ENCODE peak calls at places on chromosomes 11 and 22, in seven cellular contexts. One of them, this sample, is unnamed.

GRCh38 chr11:77172666-77172982 is 44.6 kb downstream of the MYO7A start:
- DNase-seq in activated CD4-positive, alpha-beta T cell treated with anti-CD3 and anti-CD28 coated beads, Interleukin-2, amount 10 ng/mL, durations not matched to agents 7 days and 5 days: no peak
- DNase-seq in EH: peak
- DNase-seq in stimulated activated CD4-positive, alpha-beta T cell treated with anti-CD3 and anti-CD28 coated beads, Interleukin-4, amount 100 ng/mL, for 48 hours: no peak
- DNase-seq in mammary epithelial cell: no peak
- DNase-seq in central memory CD8-positive, alpha-beta T cell: no peak
- DNase-seq in stimulated activated CD8-positive, alpha-beta memory T cell treated with anti-CD3 and anti-CD28 coated beads, Interleukin-4, amount 100 ng/mL, for 48 hours: no peak
- DNase-seq in this sample: no peak

GRCh38 chr11:110133182-110133581 is 40.0 kb downstream of the ZC3H12C start:
- DNase-seq in EH: no peak
- DNase-seq in stimulated activated CD8-positive, alpha-beta memory T cell treated with anti-CD3 and anti-CD28 coated beads, Interleukin-4, amount 100 ng/mL, for 48 hours: no peak
- DNase-seq in mammary epithelial cell: no peak
- DNase-seq in activated CD4-positive, alpha-beta T cell treated with anti-CD3 and anti-CD28 coated beads, Interleukin-2, amount 10 ng/mL, durations not matched to agents 7 days and 5 days: no peak
- DNase-seq in stimulated activated CD4-positive, alpha-beta T cell treated with anti-CD3 and anti-CD28 coated beads, Interleukin-4, amount 100 ng/mL, for 48 hours: no peak
- DNase-seq in central memory CD8-positive, alpha-beta T cell: no peak
- DNase-seq in this sample: no peak

GRCh38 chr11:85710912-85711311 is 24.9 kb upstream of the CCDC89 start:
- DNase-seq in EH: no peak
- DNase-seq in central memory CD8-positive, alpha-beta T cell: no peak
- DNase-seq in stimulated activated CD4-positive, alpha-beta T cell treated with anti-CD3 and anti-CD28 coated beads, Interleukin-4, amount 100 ng/mL, for 48 hours: no peak
- DNase-seq in activated CD4-positive, alpha-beta T cell treated with anti-CD3 and anti-CD28 coated beads, Interleukin-2, amount 10 ng/mL, durations not matched to agents 7 days and 5 days: no peak
- DNase-seq in mammary epithelial cell: no peak
- DNase-seq in stimulated activated CD8-positive, alpha-beta memory T cell treated with anti-CD3 and anti-CD28 coated beads, Interleukin-4, amount 100 ng/mL, for 48 hours: no peak
- DNase-seq in this sample: no peak

GRCh38 chr11:44741976-44742375 is 15.2 kb downstream of the TSPAN18 start:
- DNase-seq in activated CD4-positive, alpha-beta T cell treated with anti-CD3 and anti-CD28 coated beads, Interleukin-2, amount 10 ng/mL, durations not matched to agents 7 days and 5 days: no peak
- DNase-seq in stimulated activated CD4-positive, alpha-beta T cell treated with anti-CD3 and anti-CD28 coated beads, Interleukin-4, amount 100 ng/mL, for 48 hours: no peak
- DNase-seq in mammary epithelial cell: no peak
- DNase-seq in stimulated activated CD8-positive, alpha-beta memory T cell treated with anti-CD3 and anti-CD28 coated beads, Interleukin-4, amount 100 ng/mL, for 48 hours: no peak
- DNase-seq in central memory CD8-positive, alpha-beta T cell: no peak
- DNase-seq in EH: no peak
- DNase-seq in this sample: no peak

GRCh38 chr11:134488913-134489312 is 76.9 kb upstream of the B3GAT1 start:
- DNase-seq in EH: no peak
- DNase-seq in mammary epithelial cell: no peak
- DNase-seq in central memory CD8-positive, alpha-beta T cell: no peak
- DNase-seq in activated CD4-positive, alpha-beta T cell treated with anti-CD3 and anti-CD28 coated beads, Interleukin-2, amount 10 ng/mL, durations not matched to agents 7 days and 5 days: no peak
- DNase-seq in stimulated activated CD4-positive, alpha-beta T cell treated with anti-CD3 and anti-CD28 coated beads, Interleukin-4, amount 100 ng/mL, for 48 hours: no peak
- DNase-seq in stimulated activated CD8-positive, alpha-beta memory T cell treated with anti-CD3 and anti-CD28 coated beads, Interleukin-4, amount 100 ng/mL, for 48 hours: no peak
- DNase-seq in this sample: no peak

GRCh38 chr22:49008682-49009235 is 818.9 kb downstream of the BRD1 start:
- DNase-seq in activated CD4-positive, alpha-beta T cell treated with anti-CD3 and anti-CD28 coated beads, Interleukin-2, amount 10 ng/mL, durations not matched to agents 7 days and 5 days: no peak
- DNase-seq in stimulated activated CD4-positive, alpha-beta T cell treated with anti-CD3 and anti-CD28 coated beads, Interleukin-4, amount 100 ng/mL, for 48 hours: no peak
- DNase-seq in stimulated activated CD8-positive, alpha-beta memory T cell treated with anti-CD3 and anti-CD28 coated beads, Interleukin-4, amount 100 ng/mL, for 48 hours: peak
- DNase-seq in EH: no peak
- DNase-seq in mammary epithelial cell: no peak
- DNase-seq in central memory CD8-positive, alpha-beta T cell: peak
- DNase-seq in this sample: no peak

GRCh38 chr22:27247691-27248434 is 553.7 kb downstream of the MN1 start:
- DNase-seq in central memory CD8-positive, alpha-beta T cell: no peak
- DNase-seq in mammary epithelial cell: no peak
- DNase-seq in EH: no peak
- DNase-seq in activated CD4-positive, alpha-beta T cell treated with anti-CD3 and anti-CD28 coated beads, Interleukin-2, amount 10 ng/mL, durations not matched to agents 7 days and 5 days: no peak
- DNase-seq in stimulated activated CD4-positive, alpha-beta T cell treated with anti-CD3 and anti-CD28 coated beads, Interleukin-4, amount 100 ng/mL, for 48 hours: no peak
- DNase-seq in stimulated activated CD8-positive, alpha-beta memory T cell treated with anti-CD3 and anti-CD28 coated beads, Interleukin-4, amount 100 ng/mL, for 48 hours: no peak
- DNase-seq in this sample: no peak

GRCh38 chr11:2513441-2513840 is 68.6 kb downstream of the KCNQ1 start:
- DNase-seq in EH: no peak
- DNase-seq in stimulated activated CD4-positive, alpha-beta T cell treated with anti-CD3 and anti-CD28 coated beads, Interleukin-4, amount 100 ng/mL, for 48 hours: no peak
- DNase-seq in mammary epithelial cell: no peak
- DNase-seq in stimulated activated CD8-positive, alpha-beta memory T cell treated with anti-CD3 and anti-CD28 coated beads, Interleukin-4, amount 100 ng/mL, for 48 hours: peak
- DNase-seq in central memory CD8-positive, alpha-beta T cell: no peak
- DNase-seq in activated CD4-positive, alpha-beta T cell treated with anti-CD3 and anti-CD28 coated beads, Interleukin-2, amount 10 ng/mL, durations not matched to agents 7 days and 5 days: no peak
- DNase-seq in this sample: no peak

GRCh38 chr11:27462543-27462942 is 10.0 kb downstream of the LGR4 start:
- DNase-seq in mammary epithelial cell: no peak
- DNase-seq in stimulated activated CD4-positive, alpha-beta T cell treated with anti-CD3 and anti-CD28 coated beads, Interleukin-4, amount 100 ng/mL, for 48 hours: no peak
- DNase-seq in central memory CD8-positive, alpha-beta T cell: no peak
- DNase-seq in activated CD4-positive, alpha-beta T cell treated with anti-CD3 and anti-CD28 coated beads, Interleukin-2, amount 10 ng/mL, durations not matched to agents 7 days and 5 days: no peak
- DNase-seq in EH: peak
- DNase-seq in stimulated activated CD8-positive, alpha-beta memory T cell treated with anti-CD3 and anti-CD28 coated beads, Interleukin-4, amount 100 ng/mL, for 48 hours: no peak
- DNase-seq in this sample: no peak

GRCh38 chr11:11119917-11120316 is 233.1 kb downstream of the CSNK2A3 start:
- DNase-seq in activated CD4-positive, alpha-beta T cell treated with anti-CD3 and anti-CD28 coated beads, Interleukin-2, amount 10 ng/mL, durations not matched to agents 7 days and 5 days: no peak
- DNase-seq in mammary epithelial cell: no peak
- DNase-seq in stimulated activated CD8-positive, alpha-beta memory T cell treated with anti-CD3 and anti-CD28 coated beads, Interleukin-4, amount 100 ng/mL, for 48 hours: no peak
- DNase-seq in central memory CD8-positive, alpha-beta T cell: no peak
- DNase-seq in EH: no peak
- DNase-seq in stimulated activated CD4-positive, alpha-beta T cell treated with anti-CD3 and anti-CD28 coated beads, Interleukin-4, amount 100 ng/mL, for 48 hours: no peak
- DNase-seq in this sample: no peak

GRCh38 chr11:2580061-2580421 is 119.8 kb downstream of the KCNQ1OT1 start:
- DNase-seq in stimulated activated CD4-positive, alpha-beta T cell treated with anti-CD3 and anti-CD28 coated beads, Interleukin-4, amount 100 ng/mL, for 48 hours: no peak
- DNase-seq in stimulated activated CD8-positive, alpha-beta memory T cell treated with anti-CD3 and anti-CD28 coated beads, Interleukin-4, amount 100 ng/mL, for 48 hours: no peak
- DNase-seq in activated CD4-positive, alpha-beta T cell treated with anti-CD3 and anti-CD28 coated beads, Interleukin-2, amount 10 ng/mL, durations not matched to agents 7 days and 5 days: no peak
- DNase-seq in EH: no peak
- DNase-seq in central memory CD8-positive, alpha-beta T cell: no peak
- DNase-seq in mammary epithelial cell: no peak
- DNase-seq in this sample: no peak

GRCh38 chr11:111449158-111449557 is 63.0 kb downstream of the BTG4 start:
- DNase-seq in mammary epithelial cell: no peak
- DNase-seq in central memory CD8-positive, alpha-beta T cell: no peak
- DNase-seq in activated CD4-positive, alpha-beta T cell treated with anti-CD3 and anti-CD28 coated beads, Interleukin-2, amount 10 ng/mL, durations not matched to agents 7 days and 5 days: no peak
- DNase-seq in EH: no peak
- DNase-seq in stimulated activated CD8-positive, alpha-beta memory T cell treated with anti-CD3 and anti-CD28 coated beads, Interleukin-4, amount 100 ng/mL, for 48 hours: no peak
- DNase-seq in stimulated activated CD4-positive, alpha-beta T cell treated with anti-CD3 and anti-CD28 coated beads, Interleukin-4, amount 100 ng/mL, for 48 hours: no peak
- DNase-seq in this sample: no peak

GRCh38 chr22:18950141-18950540 is 14.0 kb upstream of the PRODH start:
- DNase-seq in central memory CD8-positive, alpha-beta T cell: no peak
- DNase-seq in EH: no peak
- DNase-seq in mammary epithelial cell: no peak
- DNase-seq in activated CD4-positive, alpha-beta T cell treated with anti-CD3 and anti-CD28 coated beads, Interleukin-2, amount 10 ng/mL, durations not matched to agents 7 days and 5 days: no peak
- DNase-seq in stimulated activated CD8-positive, alpha-beta memory T cell treated with anti-CD3 and anti-CD28 coated beads, Interleukin-4, amount 100 ng/mL, for 48 hours: no peak
- DNase-seq in stimulated activated CD4-positive, alpha-beta T cell treated with anti-CD3 and anti-CD28 coated beads, Interleukin-4, amount 100 ng/mL, for 48 hours: no peak
- DNase-seq in this sample: no peak

GRCh38 chr11:86670179-86670578 is 2.2 kb downstream of the ME3 start:
- DNase-seq in activated CD4-positive, alpha-beta T cell treated with anti-CD3 and anti-CD28 coated beads, Interleukin-2, amount 10 ng/mL, durations not matched to agents 7 days and 5 days: no peak
- DNase-seq in stimulated activated CD4-positive, alpha-beta T cell treated with anti-CD3 and anti-CD28 coated beads, Interleukin-4, amount 100 ng/mL, for 48 hours: no peak
- DNase-seq in central memory CD8-positive, alpha-beta T cell: no peak
- DNase-seq in mammary epithelial cell: peak
- DNase-seq in EH: peak
- DNase-seq in stimulated activated CD8-positive, alpha-beta memory T cell treated with anti-CD3 and anti-CD28 coated beads, Interleukin-4, amount 100 ng/mL, for 48 hours: no peak
- DNase-seq in this sample: no peak

GRCh38 chr22:25406510-25407210 is 157.8 kb upstream of the GRK3 start:
- DNase-seq in stimulated activated CD8-positive, alpha-beta memory T cell treated with anti-CD3 and anti-CD28 coated beads, Interleukin-4, amount 100 ng/mL, for 48 hours: no peak
- DNase-seq in EH: no peak
- DNase-seq in mammary epithelial cell: no peak
- DNase-seq in activated CD4-positive, alpha-beta T cell treated with anti-CD3 and anti-CD28 coated beads, Interleukin-2, amount 10 ng/mL, durations not matched to agents 7 days and 5 days: no peak
- DNase-seq in central memory CD8-positive, alpha-beta T cell: no peak
- DNase-seq in stimulated activated CD4-positive, alpha-beta T cell treated with anti-CD3 and anti-CD28 coated beads, Interleukin-4, amount 100 ng/mL, for 48 hours: no peak
- DNase-seq in this sample: no peak

GRCh38 chr22:40878937-40879336 is 17.0 kb upstream of the DNAJB7 start:
- DNase-seq in mammary epithelial cell: no peak
- DNase-seq in central memory CD8-positive, alpha-beta T cell: no peak
- DNase-seq in stimulated activated CD8-positive, alpha-beta memory T cell treated with anti-CD3 and anti-CD28 coated beads, Interleukin-4, amount 100 ng/mL, for 48 hours: no peak
- DNase-seq in stimulated activated CD4-positive, alpha-beta T cell treated with anti-CD3 and anti-CD28 coated beads, Interleukin-4, amount 100 ng/mL, for 48 hours: no peak
- DNase-seq in activated CD4-positive, alpha-beta T cell treated with anti-CD3 and anti-CD28 coated beads, Interleukin-2, amount 10 ng/mL, durations not matched to agents 7 days and 5 days: no peak
- DNase-seq in EH: no peak
- DNase-seq in this sample: no peak

GRCh38 chr11:33376331-33377099 is 119.3 kb downstream of the HIPK3 start:
- DNase-seq in EH: peak
- DNase-seq in stimulated activated CD8-positive, alpha-beta memory T cell treated with anti-CD3 and anti-CD28 coated beads, Interleukin-4, amount 100 ng/mL, for 48 hours: no peak
- DNase-seq in activated CD4-positive, alpha-beta T cell treated with anti-CD3 and anti-CD28 coated beads, Interleukin-2, amount 10 ng/mL, durations not matched to agents 7 days and 5 days: no peak
- DNase-seq in mammary epithelial cell: peak
- DNase-seq in central memory CD8-positive, alpha-beta T cell: no peak
- DNase-seq in stimulated activated CD4-positive, alpha-beta T cell treated with anti-CD3 and anti-CD28 coated beads, Interleukin-4, amount 100 ng/mL, for 48 hours: no peak
- DNase-seq in this sample: no peak

GRCh38 chr11:12109591-12110196 is 696 bp upstream of the MICAL2 start:
- DNase-seq in EH: no peak
- DNase-seq in stimulated activated CD4-positive, alpha-beta T cell treated with anti-CD3 and anti-CD28 coated beads, Interleukin-4, amount 100 ng/mL, for 48 hours: no peak
- DNase-seq in mammary epithelial cell: peak
- DNase-seq in stimulated activated CD8-positive, alpha-beta memory T cell treated with anti-CD3 and anti-CD28 coated beads, Interleukin-4, amount 100 ng/mL, for 48 hours: peak
- DNase-seq in activated CD4-positive, alpha-beta T cell treated with anti-CD3 and anti-CD28 coated beads, Interleukin-2, amount 10 ng/mL, durations not matched to agents 7 days and 5 days: peak
- DNase-seq in central memory CD8-positive, alpha-beta T cell: no peak
- DNase-seq in this sample: no peak

GRCh38 chr11:67303132-67303988 is at the start of gene SSH3:
- DNase-seq in stimulated activated CD8-positive, alpha-beta memory T cell treated with anti-CD3 and anti-CD28 coated beads, Interleukin-4, amount 100 ng/mL, for 48 hours: peak
- DNase-seq in stimulated activated CD4-positive, alpha-beta T cell treated with anti-CD3 and anti-CD28 coated beads, Interleukin-4, amount 100 ng/mL, for 48 hours: no peak
- DNase-seq in EH: peak
- DNase-seq in central memory CD8-positive, alpha-beta T cell: no peak
- DNase-seq in mammary epithelial cell: peak
- DNase-seq in activated CD4-positive, alpha-beta T cell treated with anti-CD3 and anti-CD28 coated beads, Interleukin-2, amount 10 ng/mL, durations not matched to agents 7 days and 5 days: no peak
- DNase-seq in this sample: peak

GRCh38 chr11:57071829-57072228 is 83.1 kb downstream of the OR5AK2 start:
- DNase-seq in mammary epithelial cell: peak
- DNase-seq in stimulated activated CD8-positive, alpha-beta memory T cell treated with anti-CD3 and anti-CD28 coated beads, Interleukin-4, amount 100 ng/mL, for 48 hours: no peak
- DNase-seq in central memory CD8-positive, alpha-beta T cell: no peak
- DNase-seq in activated CD4-positive, alpha-beta T cell treated with anti-CD3 and anti-CD28 coated beads, Interleukin-2, amount 10 ng/mL, durations not matched to agents 7 days and 5 days: no peak
- DNase-seq in EH: peak
- DNase-seq in stimulated activated CD4-positive, alpha-beta T cell treated with anti-CD3 and anti-CD28 coated beads, Interleukin-4, amount 100 ng/mL, for 48 hours: no peak
- DNase-seq in this sample: no peak

GRCh38 chr22:49964493-49965290 is 4.1 kb downstream of the PIM3 start:
- DNase-seq in stimulated activated CD4-positive, alpha-beta T cell treated with anti-CD3 and anti-CD28 coated beads, Interleukin-4, amount 100 ng/mL, for 48 hours: no peak
- DNase-seq in activated CD4-positive, alpha-beta T cell treated with anti-CD3 and anti-CD28 coated beads, Interleukin-2, amount 10 ng/mL, durations not matched to agents 7 days and 5 days: no peak
- DNase-seq in EH: no peak
- DNase-seq in mammary epithelial cell: no peak
- DNase-seq in central memory CD8-positive, alpha-beta T cell: no peak
- DNase-seq in stimulated activated CD8-positive, alpha-beta memory T cell treated with anti-CD3 and anti-CD28 coated beads, Interleukin-4, amount 100 ng/mL, for 48 hours: peak
- DNase-seq in this sample: peak

GRCh38 chr11:123551085-123551484 is 103.3 kb downstream of the SCN3B start:
- DNase-seq in stimulated activated CD4-positive, alpha-beta T cell treated with anti-CD3 and anti-CD28 coated beads, Interleukin-4, amount 100 ng/mL, for 48 hours: no peak
- DNase-seq in mammary epithelial cell: no peak
- DNase-seq in EH: no peak
- DNase-seq in activated CD4-positive, alpha-beta T cell treated with anti-CD3 and anti-CD28 coated beads, Interleukin-2, amount 10 ng/mL, durations not matched to agents 7 days and 5 days: no peak
- DNase-seq in central memory CD8-positive, alpha-beta T cell: no peak
- DNase-seq in stimulated activated CD8-positive, alpha-beta memory T cell treated with anti-CD3 and anti-CD28 coated beads, Interleukin-4, amount 100 ng/mL, for 48 hours: no peak
- DNase-seq in this sample: no peak

GRCh38 chr11:103863497-103863896 is 172.9 kb upstream of the DDI1 start:
- DNase-seq in central memory CD8-positive, alpha-beta T cell: no peak
- DNase-seq in EH: peak
- DNase-seq in activated CD4-positive, alpha-beta T cell treated with anti-CD3 and anti-CD28 coated beads, Interleukin-2, amount 10 ng/mL, durations not matched to agents 7 days and 5 days: no peak
- DNase-seq in stimulated activated CD4-positive, alpha-beta T cell treated with anti-CD3 and anti-CD28 coated beads, Interleukin-4, amount 100 ng/mL, for 48 hours: no peak
- DNase-seq in mammary epithelial cell: peak
- DNase-seq in stimulated activated CD8-positive, alpha-beta memory T cell treated with anti-CD3 and anti-CD28 coated beads, Interleukin-4, amount 100 ng/mL, for 48 hours: no peak
- DNase-seq in this sample: no peak

GRCh38 chr11:116828632-116829524 is 829 bp upstream of the APOC3 start:
- DNase-seq in activated CD4-positive, alpha-beta T cell treated with anti-CD3 and anti-CD28 coated beads, Interleukin-2, amount 10 ng/mL, durations not matched to agents 7 days and 5 days: no peak
- DNase-seq in mammary epithelial cell: no peak
- DNase-seq in stimulated activated CD8-positive, alpha-beta memory T cell treated with anti-CD3 and anti-CD28 coated beads, Interleukin-4, amount 100 ng/mL, for 48 hours: no peak
- DNase-seq in central memory CD8-positive, alpha-beta T cell: no peak
- DNase-seq in stimulated activated CD4-positive, alpha-beta T cell treated with anti-CD3 and anti-CD28 coated beads, Interleukin-4, amount 100 ng/mL, for 48 hours: no peak
- DNase-seq in EH: no peak
- DNase-seq in this sample: no peak

GRCh38 chr11:66689661-66690590 is 12.2 kb upstream of the RBM4B start:
- DNase-seq in activated CD4-positive, alpha-beta T cell treated with anti-CD3 and anti-CD28 coated beads, Interleukin-2, amount 10 ng/mL, durations not matched to agents 7 days and 5 days: no peak
- DNase-seq in central memory CD8-positive, alpha-beta T cell: no peak
- DNase-seq in stimulated activated CD8-positive, alpha-beta memory T cell treated with anti-CD3 and anti-CD28 coated beads, Interleukin-4, amount 100 ng/mL, for 48 hours: no peak
- DNase-seq in mammary epithelial cell: no peak
- DNase-seq in EH: no peak
- DNase-seq in stimulated activated CD4-positive, alpha-beta T cell treated with anti-CD3 and anti-CD28 coated beads, Interleukin-4, amount 100 ng/mL, for 48 hours: no peak
- DNase-seq in this sample: no peak

GRCh38 chr11:14376920-14377319 is 17.9 kb upstream of the RRAS2 start:
- DNase-seq in stimulated activated CD8-positive, alpha-beta memory T cell treated with anti-CD3 and anti-CD28 coated beads, Interleukin-4, amount 100 ng/mL, for 48 hours: no peak
- DNase-seq in stimulated activated CD4-positive, alpha-beta T cell treated with anti-CD3 and anti-CD28 coated beads, Interleukin-4, amount 100 ng/mL, for 48 hours: no peak
- DNase-seq in activated CD4-positive, alpha-beta T cell treated with anti-CD3 and anti-CD28 coated beads, Interleukin-2, amount 10 ng/mL, durations not matched to agents 7 days and 5 days: no peak
- DNase-seq in EH: peak
- DNase-seq in mammary epithelial cell: peak
- DNase-seq in central memory CD8-positive, alpha-beta T cell: no peak
- DNase-seq in this sample: no peak

GRCh38 chr11:112453601-112454577 is 193.2 kb upstream of the PLET1 start:
- DNase-seq in stimulated activated CD8-positive, alpha-beta memory T cell treated with anti-CD3 and anti-CD28 coated beads, Interleukin-4, amount 100 ng/mL, for 48 hours: peak
- DNase-seq in mammary epithelial cell: peak
- DNase-seq in activated CD4-positive, alpha-beta T cell treated with anti-CD3 and anti-CD28 coated beads, Interleukin-2, amount 10 ng/mL, durations not matched to agents 7 days and 5 days: peak
- DNase-seq in central memory CD8-positive, alpha-beta T cell: no peak
- DNase-seq in stimulated activated CD4-positive, alpha-beta T cell treated with anti-CD3 and anti-CD28 coated beads, Interleukin-4, amount 100 ng/mL, for 48 hours: peak
- DNase-seq in EH: peak
- DNase-seq in this sample: no peak

GRCh38 chr22:17963015-17963414 is 61.3 kb downstream of the MICAL3 start:
- DNase-seq in stimulated activated CD4-positive, alpha-beta T cell treated with anti-CD3 and anti-CD28 coated beads, Interleukin-4, amount 100 ng/mL, for 48 hours: no peak
- DNase-seq in EH: no peak
- DNase-seq in mammary epithelial cell: no peak
- DNase-seq in activated CD4-positive, alpha-beta T cell treated with anti-CD3 and anti-CD28 coated beads, Interleukin-2, amount 10 ng/mL, durations not matched to agents 7 days and 5 days: no peak
- DNase-seq in central memory CD8-positive, alpha-beta T cell: no peak
- DNase-seq in stimulated activated CD8-positive, alpha-beta memory T cell treated with anti-CD3 and anti-CD28 coated beads, Interleukin-4, amount 100 ng/mL, for 48 hours: no peak
- DNase-seq in this sample: no peak

GRCh38 chr22:40346178-40347064 is at the start of gene ADSL:
- DNase-seq in central memory CD8-positive, alpha-beta T cell: peak
- DNase-seq in EH: peak
- DNase-seq in activated CD4-positive, alpha-beta T cell treated with anti-CD3 and anti-CD28 coated beads, Interleukin-2, amount 10 ng/mL, durations not matched to agents 7 days and 5 days: peak
- DNase-seq in mammary epithelial cell: peak
- DNase-seq in stimulated activated CD4-positive, alpha-beta T cell treated with anti-CD3 and anti-CD28 coated beads, Interleukin-4, amount 100 ng/mL, for 48 hours: peak
- DNase-seq in stimulated activated CD8-positive, alpha-beta memory T cell treated with anti-CD3 and anti-CD28 coated beads, Interleukin-4, amount 100 ng/mL, for 48 hours: peak
- DNase-seq in this sample: peak

GRCh38 chr11:92109476-92109875 is 115.1 kb upstream of the FAT3 start:
- DNase-seq in mammary epithelial cell: no peak
- DNase-seq in activated CD4-positive, alpha-beta T cell treated with anti-CD3 and anti-CD28 coated beads, Interleukin-2, amount 10 ng/mL, durations not matched to agents 7 days and 5 days: no peak
- DNase-seq in central memory CD8-positive, alpha-beta T cell: no peak
- DNase-seq in stimulated activated CD4-positive, alpha-beta T cell treated with anti-CD3 and anti-CD28 coated beads, Interleukin-4, amount 100 ng/mL, for 48 hours: no peak
- DNase-seq in stimulated activated CD8-positive, alpha-beta memory T cell treated with anti-CD3 and anti-CD28 coated beads, Interleukin-4, amount 100 ng/mL, for 48 hours: no peak
- DNase-seq in EH: no peak
- DNase-seq in this sample: no peak

GRCh38 chr22:24994070-24994763 is 41.7 kb downstream of the KIAA1671 start:
- DNase-seq in stimulated activated CD4-positive, alpha-beta T cell treated with anti-CD3 and anti-CD28 coated beads, Interleukin-4, amount 100 ng/mL, for 48 hours: peak
- DNase-seq in EH: no peak
- DNase-seq in mammary epithelial cell: peak
- DNase-seq in activated CD4-positive, alpha-beta T cell treated with anti-CD3 and anti-CD28 coated beads, Interleukin-2, amount 10 ng/mL, durations not matched to agents 7 days and 5 days: peak
- DNase-seq in stimulated activated CD8-positive, alpha-beta memory T cell treated with anti-CD3 and anti-CD28 coated beads, Interleukin-4, amount 100 ng/mL, for 48 hours: peak
- DNase-seq in central memory CD8-positive, alpha-beta T cell: no peak
- DNase-seq in this sample: no peak

GRCh38 chr22:49807780-49808708 is 19.6 kb downstream of the BRD1 start:
- DNase-seq in central memory CD8-positive, alpha-beta T cell: no peak
- DNase-seq in stimulated activated CD4-positive, alpha-beta T cell treated with anti-CD3 and anti-CD28 coated beads, Interleukin-4, amount 100 ng/mL, for 48 hours: no peak
- DNase-seq in stimulated activated CD8-positive, alpha-beta memory T cell treated with anti-CD3 and anti-CD28 coated beads, Interleukin-4, amount 100 ng/mL, for 48 hours: no peak
- DNase-seq in activated CD4-positive, alpha-beta T cell treated with anti-CD3 and anti-CD28 coated beads, Interleukin-2, amount 10 ng/mL, durations not matched to agents 7 days and 5 days: peak
- DNase-seq in EH: no peak
- DNase-seq in mammary epithelial cell: no peak
- DNase-seq in this sample: no peak

GRCh38 chr11:109490953-109491733 is 69.2 kb downstream of the C11orf87 start:
- DNase-seq in activated CD4-positive, alpha-beta T cell treated with anti-CD3 and anti-CD28 coated beads, Interleukin-2, amount 10 ng/mL, durations not matched to agents 7 days and 5 days: no peak
- DNase-seq in stimulated activated CD4-positive, alpha-beta T cell treated with anti-CD3 and anti-CD28 coated beads, Interleukin-4, amount 100 ng/mL, for 48 hours: no peak
- DNase-seq in mammary epithelial cell: no peak
- DNase-seq in EH: peak
- DNase-seq in stimulated activated CD8-positive, alpha-beta memory T cell treated with anti-CD3 and anti-CD28 coated beads, Interleukin-4, amount 100 ng/mL, for 48 hours: no peak
- DNase-seq in central memory CD8-positive, alpha-beta T cell: no peak
- DNase-seq in this sample: no peak

GRCh38 chr22:17369553-17370035 is 334 bp downstream of the CECR2 start:
- DNase-seq in stimulated activated CD8-positive, alpha-beta memory T cell treated with anti-CD3 and anti-CD28 coated beads, Interleukin-4, amount 100 ng/mL, for 48 hours: peak
- DNase-seq in mammary epithelial cell: no peak
- DNase-seq in activated CD4-positive, alpha-beta T cell treated with anti-CD3 and anti-CD28 coated beads, Interleukin-2, amount 10 ng/mL, durations not matched to agents 7 days and 5 days: peak
- DNase-seq in stimulated activated CD4-positive, alpha-beta T cell treated with anti-CD3 and anti-CD28 coated beads, Interleukin-4, amount 100 ng/mL, for 48 hours: no peak
- DNase-seq in EH: no peak
- DNase-seq in central memory CD8-positive, alpha-beta T cell: no peak
- DNase-seq in this sample: peak

This sample was measured in activated CD4-positive, CD25-positive, alpha-beta regulatory T cell treated with anti-CD3 and anti-CD28 coated beads, Interleukin-2, amount 50 U/mL, for 72 hours.